ENCODE peak calls at places on chromosomes 12 and 14, in four cellular contexts. V is effector CD4-positive, alpha-beta T cell; E is RPMI7951; Y is CD4-positive, alpha-beta memory T cell. Z is an unnamed sample.

GRCh38 chr12:103884316-103884715 is 43.3 kb upstream of the NT5DC3 start:
- DNase-seq in E (peak), Y (peak), V (peak), Z (peak)

GRCh38 chr14:95507174-95507573 is 9.3 kb downstream of the SYNE3 start:
- DNase-seq in Y (no peak), E (peak), V (no peak), Z (peak)

GRCh38 chr12:107594995-107595394 is 90.6 kb upstream of the PWP1 start:
- DNase-seq in E (peak), Y (no peak), V (no peak), Z (no peak)

GRCh38 chr12:530308-530707 is 70.6 kb downstream of the B4GALNT3 start:
- DNase-seq in V (no peak), Y (no peak), E (peak), Z (peak)

GRCh38 chr12:15712823-15713663 is 76.1 kb downstream of the EPS8 start:
- DNase-seq in E (no peak), V (no peak), Y (no peak), Z (no peak)

GRCh38 chr14:90558041-90558982 is 161.5 kb downstream of the CALM1 start:
- DNase-seq in V (no peak), Y (no peak), E (no peak), Z (no peak)

GRCh38 chr12:104006929-104007328 is 41.3 kb downstream of the TDG start:
- DNase-seq in E (peak), Y (no peak), V (no peak), Z (peak)

GRCh38 chr12:115763982-115764621 is 513.4 kb downstream of the MED13L start:
- DNase-seq in E (peak), Y (no peak), V (no peak), Z (no peak)

GRCh38 chr14:104517426-104517825 is 62.1 kb upstream of the C14orf180 start:
- DNase-seq in E (no peak), V (no peak), Y (no peak), Z (no peak)

GRCh38 chr14:72128629-72129028 is 196.4 kb downstream of the RGS6 start:
- DNase-seq in Y (no peak), V (no peak), E (no peak), Z (no peak)

GRCh38 chr14:30355431-30355913 is 203.5 kb upstream of the G2E3 start:
- DNase-seq in Y (no peak), E (peak), V (no peak), Z (peak)

GRCh38 chr12:52266514-52266913 is 7.9 kb upstream of the KRT86 start:
- DNase-seq in E (no peak), V (no peak), Y (no peak), Z (no peak)

GRCh38 chr12:108996320-108996719 is 24.5 kb downstream of the SVOP start:
- DNase-seq in Y (no peak), E (no peak), V (no peak), Z (no peak)

GRCh38 chr12:92784795-92785562 is 82.2 kb downstream of the PLEKHG7 start:
- DNase-seq in E (peak), V (peak), Y (peak), Z (peak)

GRCh38 chr14:104395941-104396681 is 183.5 kb upstream of the C14orf180 start:
- DNase-seq in V (no peak), Y (no peak), E (no peak), Z (no peak)

GRCh38 chr12:108685469-108686247 is 45.7 kb downstream of the CORO1C start:
- DNase-seq in E (no peak), Y (no peak), V (no peak), Z (no peak)

GRCh38 chr12:67764946-67765619 is 116.5 kb downstream of the DYRK2 start:
- DNase-seq in V (no peak), Y (no peak), E (no peak), Z (no peak)

GRCh38 chr12:98002887-98003493 is 512.4 kb upstream of the TMPO start:
- DNase-seq in V (no peak), E (no peak), Y (peak), Z (peak)

GRCh38 chr14:89534896-89535615 is 118.0 kb upstream of the FOXN3 start:
- DNase-seq in V (no peak), Y (no peak), E (no peak), Z (peak)

GRCh38 chr12:79217306-79217705 is 352.7 kb downstream of the SYT1 start:
- DNase-seq in Y (no peak), V (no peak), E (no peak), Z (no peak)

GRCh38 chr14:32472512-32473472 is 143.7 kb downstream of the AKAP6 start:
- DNase-seq in V (no peak), E (peak), Y (no peak), Z (peak)

GRCh38 chr12:87369161-87369560 is 660.0 kb downstream of the C12orf50 start:
- DNase-seq in Y (no peak), E (no peak), V (no peak), Z (no peak)

GRCh38 chr14:103716091-103716801 is 636 bp downstream of the ZFYVE21 start:
- DNase-seq in E (peak), V (no peak), Y (no peak), Z (peak)

GRCh38 chr12:16076553-16076952 is 165.4 kb downstream of the DERA start:
- DNase-seq in V (no peak), E (peak), Y (no peak), Z (peak)

GRCh38 chr12:50790081-50790480 is 26.2 kb downstream of the ATF1 start:
- DNase-seq in E (no peak), V (no peak), Y (no peak), Z (no peak)

GRCh38 chr12:9741726-9742125 is 8.8 kb upstream of the CLECL1 start:
- DNase-seq in E (no peak), V (peak), Y (peak), Z (no peak)

GRCh38 chr12:115646210-115646609 is 631.3 kb downstream of the MED13L start:
- DNase-seq in E (no peak), Y (no peak), V (no peak), Z (no peak)

GRCh38 chr12:21659383-21659782 is 1.7 kb upstream of the LDHB start:
- DNase-seq in E (no peak), V (no peak), Y (no peak), Z (no peak)

GRCh38 chr14:77143071-77143470 is 1.5 kb upstream of the ZDHHC22 start:
- DNase-seq in Y (no peak), V (no peak), E (no peak), Z (no peak)